ENCODE peak calls at places on chromosomes 11 and 22, in five cellular contexts. A, J, D, X and B are unnamed samples.

GRCh38 chr11:60872124-60872951 is 5.0 kb downstream of the ZP1 start:
- DNase-seq in A (peak; percentile 73), J (no peak), D (no peak), X (no peak), B (no peak)

GRCh38 chr22:25680949-25681348 is 61.0 kb upstream of the MYO18B start:
- DNase-seq in A (no peak), J (no peak), D (no peak), X (no peak), B (no peak)

GRCh38 chr11:134655189-134655937 is 243.3 kb upstream of the B3GAT1 start:
- DNase-seq in A (no peak), J (no peak), D (no peak), X (no peak), B (no peak)

GRCh38 chr11:120240866-120241265 is 926 bp downstream of the POU2F3 start:
- DNase-seq in A (no peak), J (no peak), D (no peak), X (no peak), B (no peak)

GRCh38 chr11:132822294-132822693 is 710.0 kb downstream of the OPCML start:
- DNase-seq in A (no peak), J (no peak), D (no peak), X (no peak), B (no peak)

GRCh38 chr22:35517769-35518530 is 22.7 kb upstream of the RASD2 start:
- DNase-seq in A (no peak), J (no peak), D (no peak), X (peak; percentile 50), B (no peak)

GRCh38 chr11:65430406-65431217 is 8.0 kb downstream of the NEAT1 start:
- DNase-seq in A (peak; percentile 69), J (no peak), D (peak; percentile 2), X (no peak), B (no peak)

GRCh38 chr11:91163619-91164451 is 941.0 kb upstream of the CHORDC1 start:
- DNase-seq in A (peak; percentile 34), J (no peak), D (no peak), X (no peak), B (no peak)

GRCh38 chr22:19674129-19674928 is 40.0 kb upstream of the SEPTIN5 start:
- DNase-seq in A (no peak), J (no peak), D (no peak), X (no peak), B (no peak)

GRCh38 chr11:128719556-128719824 is 25.6 kb downstream of the FLI1 start:
- DNase-seq in A (no peak), J (no peak), D (no peak), X (no peak), B (no peak)

GRCh38 chr11:47714554-47715081 is 551 bp downstream of the AGBL2 start:
- DNase-seq in A (no peak), J (no peak), D (no peak), X (peak; percentile 39), B (no peak)

GRCh38 chr22:44211946-44212930 is 31.5 kb downstream of the PARVG start:
- DNase-seq in A (peak; percentile 11), J (no peak), D (peak; percentile 50), X (no peak), B (no peak)

GRCh38 chr11:117300301-117300700 is 9.2 kb downstream of the BACE1-AS start:
- DNase-seq in A (peak; percentile 54), J (peak; percentile 33), D (peak; percentile 36), X (peak; percentile 49), B (peak; percentile 57)

GRCh38 chr11:67293090-67293489 is 4.0 kb downstream of the ANKRD13D start:
- DNase-seq in A (peak; percentile 65), J (no peak), D (no peak), X (no peak), B (no peak)

GRCh38 chr22:46450931-46451660 is 86.3 kb downstream of the CELSR1 start:
- DNase-seq in A (no peak), J (no peak), D (no peak), X (no peak), B (no peak)
- H3K27ac ChIP-seq in A (no peak overlapping the region), J (no peak overlapping the region), D (no peak overlapping the region), X (no peak overlapping the region), B (no peak overlapping the region)

GRCh38 chr11:125072210-125072960 is 9.3 kb downstream of the SLC37A2 start:
- DNase-seq in A (no peak), J (no peak), D (no peak), X (no peak), B (no peak)
- H3K27ac ChIP-seq in A (no peak overlapping the region), J (peak overlapping the region; percentile 44), D (no peak overlapping the region), X (no peak overlapping the region), B (peak overlapping the region; percentile 2)

GRCh38 chr22:43042101-43042780 is 27.3 kb upstream of the PACSIN2 start:
- DNase-seq in A (peak; percentile 24), J (no peak), D (no peak), X (no peak), B (peak; percentile 46)
- H3K27ac ChIP-seq in A (no peak overlapping the region), J (no peak overlapping the region), D (no peak overlapping the region), X (no peak overlapping the region), B (no peak overlapping the region)

GRCh38 chr11:86805873-86806310 is 5.5 kb downstream of the PRSS23 start:
- DNase-seq in A (no peak), J (no peak), D (no peak), X (no peak), B (no peak)

GRCh38 chr11:86806903-86807302 is 6.6 kb downstream of the PRSS23 start:
- DNase-seq in A (no peak), J (no peak), D (no peak), X (no peak), B (no peak)

GRCh38 chr11:86803641-86804040 is 3.3 kb downstream of the PRSS23 start:
- DNase-seq in A (no peak), J (no peak), D (no peak), X (no peak), B (no peak)

GRCh38 chr11:86803136-86803535 is 2.8 kb downstream of the PRSS23 start:
- DNase-seq in A (no peak), J (no peak), D (no peak), X (no peak), B (no peak)

GRCh38 chr11:86804871-86805415 is 4.6 kb downstream of the PRSS23 start:
- DNase-seq in A (no peak), J (no peak), D (no peak), X (no peak), B (no peak)
- H3K27ac ChIP-seq in A (no peak overlapping the region), J (no peak overlapping the region), D (no peak overlapping the region), X (no peak overlapping the region), B (no peak overlapping the region)

DNA sequence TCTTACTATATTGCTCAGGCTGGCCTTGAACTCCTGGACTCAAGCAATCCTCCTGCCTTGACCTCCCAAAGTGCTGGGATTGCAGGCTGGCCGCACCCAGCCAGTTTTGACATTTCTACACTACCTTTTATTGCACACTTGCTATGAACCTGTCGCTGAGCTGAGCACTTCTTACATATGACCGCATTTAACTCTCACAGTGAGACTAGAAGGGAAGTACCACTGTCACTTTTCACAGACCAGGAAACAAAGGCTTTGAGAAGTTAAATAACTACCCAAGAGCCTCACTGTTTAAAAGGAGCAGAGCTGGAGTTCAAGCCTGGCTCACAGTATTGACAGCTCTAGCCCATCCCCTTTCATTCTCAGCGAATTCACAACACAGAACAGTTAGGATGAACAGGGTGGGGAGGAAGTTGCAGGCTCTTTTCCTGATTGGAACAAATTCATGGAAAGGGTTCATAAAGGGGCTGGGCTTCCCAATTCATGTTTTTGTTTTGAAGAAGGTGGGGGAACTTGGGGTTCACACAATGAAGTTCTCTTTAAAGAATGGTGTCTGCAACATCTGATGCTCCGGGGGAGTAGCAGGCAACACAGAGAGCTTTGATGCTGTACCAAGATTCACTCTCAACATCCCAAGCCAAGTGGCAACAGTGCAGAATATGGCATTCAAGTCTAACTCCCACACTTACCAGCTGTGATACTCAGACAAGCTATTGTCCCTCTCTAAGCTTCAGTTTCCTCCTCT is 17.1 kb downstream of the SCGB1A1 start:
- DNase-seq in A (no peak), J (no peak), D (no peak), X (no peak), B (no peak)
- H3K27ac ChIP-seq in A (no peak overlapping the region), J (peak overlapping the region; percentile 35), D (no peak overlapping the region), X (no peak overlapping the region), B (no peak overlapping the region)